ENCODE peak calls at places on chromosomes 3 and 15, in six cellular contexts. R is small intestine; J is effector memory CD4-positive, alpha-beta T cell; W is heart left ventricle; O is PC-3; L is CD4-positive, CD25-positive, alpha-beta regulatory T cell. F is an unnamed sample.

GRCh38 chr3:30476373-30477082 is 129.9 kb upstream of the TGFBR2 start:
- DNase-seq in R (peak; percentile 20), J (no peak), W (no peak), O (peak; percentile 92), L (no peak), F (no peak)

GRCh38 chr3:178680489-178680888 is 144.3 kb downstream of the KCNMB2 start:
- DNase-seq in R (no peak), J (no peak), W (no peak), O (no peak), L (no peak), F (no peak)

GRCh38 chr15:99526174-99526573 is 39.6 kb upstream of the MEF2A start:
- DNase-seq in R (no peak), J (no peak), W (no peak), O (no peak), L (no peak), F (peak; percentile 46)

GRCh38 chr3:148992027-148992634 is 791 bp downstream of the GYG1 start:
- DNase-seq in R (peak; percentile 71), J (no peak), W (peak; percentile 70), O (peak; percentile 40), L (peak; percentile 40), F (peak; percentile 31)

GRCh38 chr15:51336011-51336410 is 2.4 kb downstream of the CYP19A1 start:
- DNase-seq in R (no peak), J (no peak), W (peak; percentile 56), O (no peak), L (no peak), F (no peak)

GRCh38 chr3:69770219-69770618 is 31.0 kb downstream of the MITF start:
- DNase-seq in R (no peak), J (no peak), W (no peak), O (peak; percentile 85), L (no peak), F (no peak)

GRCh38 chr15:87349181-87349580 is 907.4 kb downstream of the NTRK3 start:
- DNase-seq in R (no peak), J (no peak), W (no peak), O (peak; percentile 5), L (no peak), F (no peak)

GRCh38 chr3:20700702-20701101 is 514.7 kb upstream of the SGO1 start:
- DNase-seq in R (no peak), J (no peak), W (no peak), O (no peak), L (no peak), F (no peak)

GRCh38 chr3:72903004-72903403 is 15.2 kb downstream of the GXYLT2 start:
- DNase-seq in R (no peak), J (no peak), W (no peak), O (peak; percentile 72), L (no peak), F (no peak)

GRCh38 chr3:106088899-106089298 is 220.1 kb upstream of the CBLB start:
- DNase-seq in R (no peak), J (no peak), W (no peak), O (no peak), L (no peak), F (no peak)

GRCh38 chr15:58137686-58138085 is 495 bp upstream of the AQP9 start:
- DNase-seq in R (no peak), J (no peak), W (no peak), O (no peak), L (no peak), F (no peak)
- H3K4me3 ChIP-seq in R (no peak overlapping the region), J (no peak overlapping the region), W (no peak overlapping the region), O (no peak overlapping the region), L (no peak overlapping the region), F (no peak overlapping the region)

DNA sequence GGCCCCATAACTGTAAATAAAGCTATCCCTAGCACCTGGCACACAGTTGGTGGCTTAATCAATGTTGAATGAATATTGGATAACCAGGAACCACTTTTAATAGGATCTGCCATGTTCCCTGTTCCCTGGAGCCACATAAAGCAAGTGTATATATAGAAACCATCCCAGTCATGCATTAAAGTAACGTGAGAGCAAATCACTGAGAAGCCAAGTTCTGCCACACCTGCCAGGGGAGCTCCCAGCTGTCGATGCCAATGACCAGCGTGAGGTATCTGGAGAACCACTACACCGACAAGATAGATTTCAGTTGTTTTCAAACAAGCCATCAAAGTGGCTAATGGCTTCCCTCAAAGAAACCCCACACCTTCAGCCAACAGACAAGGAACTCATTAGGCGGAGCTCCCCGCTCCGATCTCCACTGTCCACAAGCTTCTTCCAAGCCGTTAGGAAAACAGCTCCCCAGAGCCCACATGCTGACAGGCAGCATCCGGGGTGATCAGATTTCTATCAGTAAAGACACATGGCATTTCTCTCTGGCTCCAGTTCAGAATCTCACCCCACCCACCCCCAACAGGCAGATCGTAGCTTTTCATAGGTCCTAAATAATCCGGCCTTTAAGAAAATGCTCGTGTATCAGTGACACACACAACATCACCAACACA is 54.3 kb upstream of the SPATA12 start:
- DNase-seq in R (no peak), J (no peak), W (no peak), O (peak; percentile 26), L (no peak), F (no peak)
- H3K4me1 ChIP-seq in R (no peaks in the 10 kb centered on the region), J (no peaks in the 10 kb centered on the region), W (peaks cover 30% of the 10 kb centered on the region), O (peaks cover 30% of the 10 kb centered on the region), L (no peaks in the 10 kb centered on the region), F (no peaks in the 10 kb centered on the region)

GRCh38 chr3:114401346-114401745 is 107.5 kb downstream of the TIGIT start:
- DNase-seq in R (no peak), J (no peak), W (no peak), O (no peak), L (no peak), F (no peak)

GRCh38 chr3:114402852-114403251 is 109.0 kb downstream of the TIGIT start:
- DNase-seq in R (no peak), J (no peak), W (no peak), O (no peak), L (no peak), F (no peak)

GRCh38 chr3:114405202-114405601 is 111.4 kb downstream of the TIGIT start:
- DNase-seq in R (no peak), J (no peak), W (no peak), O (no peak), L (no peak), F (no peak)

GRCh38 chr3:114404590-114404989 is 110.8 kb downstream of the TIGIT start:
- DNase-seq in R (no peak), J (no peak), W (no peak), O (no peak), L (no peak), F (no peak)

DNA sequence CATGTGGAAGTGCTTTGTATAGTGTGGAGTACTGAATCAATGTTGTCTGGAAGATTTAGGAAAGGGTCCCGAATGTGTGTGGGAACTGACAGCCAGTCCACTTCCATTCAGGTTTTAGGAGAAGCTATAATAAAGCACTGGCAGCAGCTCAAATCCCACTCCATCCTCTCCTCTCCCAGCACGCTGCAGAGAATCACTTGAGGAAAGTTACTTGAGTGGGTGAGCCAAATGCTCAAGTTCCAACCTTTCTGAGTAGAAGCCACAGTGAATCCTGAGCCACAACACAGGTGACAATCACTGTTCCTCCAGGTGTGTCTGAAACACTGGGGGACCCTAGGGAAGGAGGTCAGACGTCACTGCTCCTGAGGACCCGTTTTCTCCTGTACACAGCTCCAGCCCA is 106.5 kb downstream of the TIGIT start:
- DNase-seq in R (no peak), J (no peak), W (no peak), O (no peak), L (no peak), F (no peak)
- H3K4me3 ChIP-seq in R (no peak overlapping the region), J (no peak overlapping the region), W (no peak overlapping the region), O (no peak overlapping the region), L (no peak overlapping the region), F (no peak overlapping the region)

GRCh38 chr3:66586853-66587252 is 86.0 kb upstream of the LRIG1 start:
- DNase-seq in R (no peak), J (no peak), W (no peak), O (no peak), L (no peak), F (no peak)
- H3K4me1 ChIP-seq in R (peaks cover 2% of the 10 kb centered on the region), J (peaks cover 4% of the 10 kb centered on the region), W (no peaks in the 10 kb centered on the region), O (peaks cover 11% of the 10 kb centered on the region), L (peaks cover 15% of the 10 kb centered on the region), F (peaks cover 24% of the 10 kb centered on the region)

DNA sequence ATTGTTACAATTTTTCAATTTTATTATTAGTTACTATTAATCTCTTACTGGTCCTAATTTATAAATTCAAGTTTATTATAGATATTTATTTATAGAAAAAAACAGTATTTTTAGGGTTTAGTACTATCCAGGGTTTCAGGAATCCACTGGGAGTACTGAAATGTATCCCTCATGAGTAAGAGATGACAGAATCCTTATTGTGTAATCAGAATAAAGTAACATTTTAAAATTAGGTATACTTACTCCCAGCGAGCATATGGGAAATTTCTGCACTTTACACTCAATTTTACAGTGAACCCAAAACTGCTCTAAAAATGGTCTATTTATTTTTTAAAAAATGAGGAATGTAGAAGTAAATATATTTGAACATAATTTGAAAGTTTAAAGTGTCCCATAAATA is 202.7 kb downstream of the CGGBP1 start:
- DNase-seq in R (no peak), J (no peak), W (no peak), O (peak; percentile 41), L (no peak), F (no peak)
- H3K4me3 ChIP-seq in R (no peak overlapping the region), J (no peak overlapping the region), W (no peak overlapping the region), O (no peak overlapping the region), L (no peak overlapping the region), F (no peak overlapping the region)

DNA sequence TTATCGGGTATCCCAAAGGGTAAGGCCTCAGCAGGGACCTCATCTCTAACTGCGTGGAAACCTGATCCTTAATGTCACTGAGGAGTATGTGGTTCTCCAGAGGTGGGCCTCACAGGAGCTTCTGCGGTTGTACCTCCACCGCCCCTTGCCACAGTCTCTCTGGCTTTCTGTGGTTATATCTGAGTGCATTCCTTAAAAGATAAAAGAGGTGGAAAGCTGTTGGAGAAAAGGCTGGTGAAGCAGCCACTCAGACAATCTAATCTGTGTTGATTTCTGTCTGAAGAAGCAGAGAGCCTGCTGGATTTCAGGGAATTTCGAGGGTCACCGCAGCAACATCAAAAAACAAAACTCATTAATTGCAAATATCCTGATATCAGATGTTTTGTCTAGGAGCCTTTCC is 51.4 kb downstream of the SEMA6D start:
- DNase-seq in R (no peak), J (no peak), W (no peak), O (no peak), L (no peak), F (no peak)
- H3K4me1 ChIP-seq in R (no peaks in the 10 kb centered on the region), J (no peaks in the 10 kb centered on the region), W (no peaks in the 10 kb centered on the region), O (peaks cover 3% of the 10 kb centered on the region), L (no peaks in the 10 kb centered on the region), F (no peaks in the 10 kb centered on the region)

GRCh38 chr3:107619549-107619948 is 96.8 kb downstream of the BBX start:
- DNase-seq in R (no peak), J (no peak), W (no peak), O (peak; percentile 26), L (no peak), F (no peak)
- H3K4me3 ChIP-seq in R (no peak overlapping the region), J (no peak overlapping the region), W (no peak overlapping the region), O (no peak overlapping the region), L (no peak overlapping the region), F (no peak overlapping the region)